ENCODE peak calls at places on chromosomes 6 and 20, in seven cellular contexts. One of them, this sample, is unnamed.

GRCh38 chr6:89400912-89401399 is 11.1 kb downstream of the RRAGD start:
- DNase-seq in IMR-90: no peak
- DNase-seq in lower lobe of right lung: no peak
- DNase-seq in psoas muscle: no peak
- DNase-seq in CD8-positive, alpha-beta T cell: no peak
- DNase-seq in ovary: no peak
- DNase-seq in heart right ventricle: no peak
- DNase-seq in this sample: no peak

GRCh38 chr6:56865081-56865875 is 89.6 kb upstream of the BEND6 start:
- DNase-seq in ovary: no peak
- DNase-seq in IMR-90: no peak
- DNase-seq in heart right ventricle: no peak
- DNase-seq in psoas muscle: no peak
- DNase-seq in CD8-positive, alpha-beta T cell: no peak
- DNase-seq in lower lobe of right lung: no peak
- DNase-seq in this sample: no peak

GRCh38 chr6:82687855-82688254 is 324.2 kb downstream of the TPBG start:
- DNase-seq in ovary: no peak
- DNase-seq in heart right ventricle: no peak
- DNase-seq in IMR-90: no peak
- DNase-seq in psoas muscle: no peak
- DNase-seq in CD8-positive, alpha-beta T cell: no peak
- DNase-seq in lower lobe of right lung: no peak
- DNase-seq in this sample: no peak

GRCh38 chr20:15475483-15475882 is 1097.8 kb downstream of the KIF16B start:
- DNase-seq in CD8-positive, alpha-beta T cell: no peak
- DNase-seq in heart right ventricle: peak; percentile 29
- DNase-seq in lower lobe of right lung: peak; percentile 54
- DNase-seq in IMR-90: no peak
- DNase-seq in psoas muscle: no peak
- DNase-seq in ovary: no peak
- DNase-seq in this sample: no peak

GRCh38 chr6:57262491-57262890 is 40.4 kb upstream of the RAB23 start:
- DNase-seq in ovary: peak; percentile 48
- DNase-seq in CD8-positive, alpha-beta T cell: no peak
- DNase-seq in psoas muscle: peak; percentile 78
- DNase-seq in lower lobe of right lung: no peak
- DNase-seq in heart right ventricle: peak; percentile 14
- DNase-seq in IMR-90: no peak
- DNase-seq in this sample: no peak

GRCh38 chr6:21341910-21342309 is 251.6 kb upstream of the SOX4 start:
- DNase-seq in CD8-positive, alpha-beta T cell: no peak
- DNase-seq in heart right ventricle: no peak
- DNase-seq in ovary: no peak
- DNase-seq in IMR-90: no peak
- DNase-seq in lower lobe of right lung: peak; percentile 58
- DNase-seq in psoas muscle: no peak
- DNase-seq in this sample: peak; percentile 70

GRCh38 chr6:43532201-43532600 is 15.3 kb downstream of the POLR1C start:
- DNase-seq in psoas muscle: no peak
- DNase-seq in ovary: no peak
- DNase-seq in heart right ventricle: no peak
- DNase-seq in lower lobe of right lung: no peak
- DNase-seq in IMR-90: peak; percentile 28
- DNase-seq in CD8-positive, alpha-beta T cell: no peak
- DNase-seq in this sample: no peak

GRCh38 chr6:14459315-14459714 is 341.7 kb downstream of the CD83 start:
- DNase-seq in heart right ventricle: no peak
- DNase-seq in ovary: no peak
- DNase-seq in psoas muscle: no peak
- DNase-seq in lower lobe of right lung: no peak
- DNase-seq in CD8-positive, alpha-beta T cell: no peak
- DNase-seq in IMR-90: peak; percentile 50
- DNase-seq in this sample: no peak

GRCh38 chr6:80457044-80457933 is 350.8 kb downstream of the BCKDHB start:
- DNase-seq in psoas muscle: peak; percentile 66
- DNase-seq in ovary: peak; percentile 68
- DNase-seq in lower lobe of right lung: peak; percentile 46
- DNase-seq in heart right ventricle: peak; percentile 66
- DNase-seq in CD8-positive, alpha-beta T cell: no peak
- DNase-seq in IMR-90: peak; percentile 98
- DNase-seq in this sample: no peak

GRCh38 chr20:57742506-57743180 is 32.8 kb upstream of the PMEPA1 start:
- DNase-seq in lower lobe of right lung: no peak
- DNase-seq in psoas muscle: no peak
- DNase-seq in ovary: no peak
- DNase-seq in CD8-positive, alpha-beta T cell: no peak
- DNase-seq in heart right ventricle: no peak
- DNase-seq in IMR-90: no peak
- DNase-seq in this sample: no peak

GRCh38 chr20:15449061-15449460 is 1111.6 kb upstream of the FLRT3 start:
- DNase-seq in heart right ventricle: no peak
- DNase-seq in IMR-90: no peak
- DNase-seq in ovary: no peak
- DNase-seq in lower lobe of right lung: no peak
- DNase-seq in psoas muscle: no peak
- DNase-seq in CD8-positive, alpha-beta T cell: no peak
- DNase-seq in this sample: no peak

GRCh38 chr6:158631678-158632537 is 12.6 kb downstream of the DYNLT1 start:
- DNase-seq in heart right ventricle: peak; percentile 81
- DNase-seq in lower lobe of right lung: no peak
- DNase-seq in psoas muscle: peak; percentile 84
- DNase-seq in ovary: peak; percentile 69
- DNase-seq in IMR-90: peak; percentile 97
- DNase-seq in CD8-positive, alpha-beta T cell: no peak
- DNase-seq in this sample: peak; percentile 86

GRCh38 chr6:122008105-122009100 is 391.0 kb upstream of the HSF2 start:
- DNase-seq in heart right ventricle: peak; percentile 66
- DNase-seq in psoas muscle: no peak
- DNase-seq in IMR-90: peak; percentile 42
- DNase-seq in ovary: no peak
- DNase-seq in lower lobe of right lung: no peak
- DNase-seq in CD8-positive, alpha-beta T cell: no peak
- DNase-seq in this sample: peak; percentile 84

GRCh38 chr6:107118976-107119375 is 3.7 kb upstream of the BEND3 start:
- DNase-seq in psoas muscle: no peak
- DNase-seq in lower lobe of right lung: no peak
- DNase-seq in IMR-90: no peak
- DNase-seq in heart right ventricle: no peak
- DNase-seq in CD8-positive, alpha-beta T cell: no peak
- DNase-seq in ovary: no peak
- DNase-seq in this sample: peak; percentile 23

GRCh38 chr6:117829594-117830319 is 77.3 kb upstream of the SLC35F1 start:
- DNase-seq in heart right ventricle: no peak
- DNase-seq in CD8-positive, alpha-beta T cell: no peak
- DNase-seq in lower lobe of right lung: no peak
- DNase-seq in ovary: no peak
- DNase-seq in psoas muscle: no peak
- DNase-seq in IMR-90: peak; percentile 30
- DNase-seq in this sample: peak; percentile 20

DNA sequence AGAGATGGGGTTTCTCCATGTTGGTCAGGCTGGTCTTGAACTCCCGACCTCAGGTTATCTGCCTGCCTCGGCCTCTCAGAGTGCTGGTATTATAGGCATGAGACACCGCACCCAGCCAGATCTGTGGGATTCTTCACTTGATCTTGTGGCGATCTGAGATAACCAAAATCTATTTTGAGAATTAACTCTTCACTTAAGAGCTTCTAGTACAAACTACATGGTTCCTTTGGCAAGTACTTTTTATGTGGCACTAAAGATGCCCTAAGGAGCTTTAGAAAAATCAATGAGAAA is 37.8 kb upstream of the TFB1M start:
- DNase-seq in heart right ventricle: no peak
- DNase-seq in ovary: no peak
- DNase-seq in IMR-90: no peak
- DNase-seq in lower lobe of right lung: no peak
- DNase-seq in psoas muscle: no peak
- DNase-seq in CD8-positive, alpha-beta T cell: no peak
- DNase-seq in this sample: no peak
- H3K9me3 ChIP-seq in heart right ventricle: peaks cover 9% of the 10 kb centered on the region
- H3K9me3 ChIP-seq in ovary: no peaks in the 10 kb centered on the region
- H3K9me3 ChIP-seq in IMR-90: peaks cover 6% of the 10 kb centered on the region
- H3K9me3 ChIP-seq in lower lobe of right lung: peaks cover 18% of the 10 kb centered on the region
- H3K9me3 ChIP-seq in psoas muscle: peaks cover 21% of the 10 kb centered on the region
- H3K9me3 ChIP-seq in CD8-positive, alpha-beta T cell: no peaks in the 10 kb centered on the region
- H3K9me3 ChIP-seq in this sample: no peaks in the 10 kb centered on the region

GRCh38 chr6:137190710-137191109 is 17.3 kb upstream of the IL22RA2 start:
- DNase-seq in ovary: no peak
- DNase-seq in CD8-positive, alpha-beta T cell: no peak
- DNase-seq in IMR-90: no peak
- DNase-seq in heart right ventricle: no peak
- DNase-seq in psoas muscle: no peak
- DNase-seq in lower lobe of right lung: no peak
- DNase-seq in this sample: no peak

GRCh38 chr6:137191670-137192069 is 18.2 kb upstream of the IL22RA2 start:
- DNase-seq in heart right ventricle: peak; percentile 37
- DNase-seq in psoas muscle: no peak
- DNase-seq in IMR-90: no peak
- DNase-seq in ovary: no peak
- DNase-seq in CD8-positive, alpha-beta T cell: no peak
- DNase-seq in lower lobe of right lung: no peak
- DNase-seq in this sample: no peak

GRCh38 chr6:137191238-137191637 is 17.8 kb upstream of the IL22RA2 start:
- DNase-seq in CD8-positive, alpha-beta T cell: no peak
- DNase-seq in IMR-90: no peak
- DNase-seq in lower lobe of right lung: no peak
- DNase-seq in heart right ventricle: no peak
- DNase-seq in ovary: no peak
- DNase-seq in psoas muscle: no peak
- DNase-seq in this sample: no peak

GRCh38 chr6:137185290-137185689 is 11.8 kb upstream of the IL22RA2 start:
- DNase-seq in psoas muscle: no peak
- DNase-seq in IMR-90: no peak
- DNase-seq in lower lobe of right lung: no peak
- DNase-seq in ovary: no peak
- DNase-seq in heart right ventricle: no peak
- DNase-seq in CD8-positive, alpha-beta T cell: no peak
- DNase-seq in this sample: no peak

GRCh38 chr6:137188855-137189254 is 15.4 kb upstream of the IL22RA2 start:
- DNase-seq in IMR-90: no peak
- DNase-seq in CD8-positive, alpha-beta T cell: no peak
- DNase-seq in psoas muscle: no peak
- DNase-seq in ovary: no peak
- DNase-seq in lower lobe of right lung: no peak
- DNase-seq in heart right ventricle: no peak
- DNase-seq in this sample: peak; percentile 7
- H3K9me3 ChIP-seq in IMR-90: peaks cover 11% of the 10 kb centered on the region
- H3K9me3 ChIP-seq in CD8-positive, alpha-beta T cell: no peaks in the 10 kb centered on the region
- H3K9me3 ChIP-seq in psoas muscle: peaks cover 19% of the 10 kb centered on the region
- H3K9me3 ChIP-seq in ovary: no peaks in the 10 kb centered on the region
- H3K9me3 ChIP-seq in lower lobe of right lung: peaks cover 27% of the 10 kb centered on the region
- H3K9me3 ChIP-seq in heart right ventricle: peaks cover 23% of the 10 kb centered on the region
- H3K9me3 ChIP-seq in this sample: peaks cover 3% of the 10 kb centered on the region

DNA sequence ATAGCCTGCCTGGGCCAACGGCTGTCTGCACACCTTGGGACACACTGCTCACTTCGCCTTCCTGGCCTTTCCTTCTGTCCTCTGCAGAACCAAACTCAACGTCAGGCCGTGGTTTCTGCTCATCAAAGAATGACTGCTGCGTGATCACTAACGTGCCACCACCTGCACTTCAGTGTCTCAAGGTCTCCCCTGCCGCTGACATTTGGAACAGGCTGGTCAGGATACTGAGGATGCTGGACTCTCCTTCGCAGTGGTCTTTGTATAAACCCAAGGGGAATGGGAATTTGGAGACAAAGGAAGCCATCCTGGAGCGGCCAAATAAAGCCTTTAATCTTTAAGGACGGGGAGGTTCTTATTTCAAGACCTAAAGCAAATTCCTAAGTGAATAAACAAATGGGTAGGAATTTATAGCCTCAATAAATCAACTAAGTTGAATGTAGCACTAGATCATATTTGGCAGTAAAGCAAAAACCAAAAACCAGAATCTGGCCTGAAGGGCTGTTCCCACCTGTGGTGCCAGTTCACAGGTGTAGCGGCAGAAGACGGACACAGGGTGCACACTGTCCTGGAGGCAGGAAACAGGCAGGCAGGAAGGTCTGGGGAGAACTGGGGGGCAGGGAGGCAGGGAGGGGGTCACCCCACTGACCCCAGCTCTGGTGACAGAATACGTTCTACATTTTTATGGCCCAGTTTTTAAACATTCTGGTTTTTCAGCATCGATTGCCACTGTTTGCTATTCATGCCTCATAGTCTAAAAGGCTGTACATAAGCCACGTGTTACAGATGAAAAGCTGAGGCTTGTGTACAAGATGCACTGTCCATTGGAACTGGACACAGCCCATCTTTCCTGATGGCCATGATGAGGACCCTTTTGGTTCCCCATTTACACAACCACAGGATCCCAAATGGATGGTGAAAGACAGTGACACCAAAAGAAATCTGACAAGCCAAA is 36.6 kb downstream of the ABHD12 start:
- DNase-seq in ovary: no peak
- DNase-seq in heart right ventricle: no peak
- DNase-seq in IMR-90: no peak
- DNase-seq in CD8-positive, alpha-beta T cell: no peak
- DNase-seq in psoas muscle: no peak
- DNase-seq in lower lobe of right lung: no peak
- DNase-seq in this sample: no peak
- H3K9me3 ChIP-seq in ovary: no peaks in the 10 kb centered on the region
- H3K9me3 ChIP-seq in heart right ventricle: no peaks in the 10 kb centered on the region
- H3K9me3 ChIP-seq in IMR-90: no peaks in the 10 kb centered on the region
- H3K9me3 ChIP-seq in CD8-positive, alpha-beta T cell: no peaks in the 10 kb centered on the region
- H3K9me3 ChIP-seq in psoas muscle: no peaks in the 10 kb centered on the region
- H3K9me3 ChIP-seq in lower lobe of right lung: no peaks in the 10 kb centered on the region
- H3K9me3 ChIP-seq in this sample: no peaks in the 10 kb centered on the region

DNA sequence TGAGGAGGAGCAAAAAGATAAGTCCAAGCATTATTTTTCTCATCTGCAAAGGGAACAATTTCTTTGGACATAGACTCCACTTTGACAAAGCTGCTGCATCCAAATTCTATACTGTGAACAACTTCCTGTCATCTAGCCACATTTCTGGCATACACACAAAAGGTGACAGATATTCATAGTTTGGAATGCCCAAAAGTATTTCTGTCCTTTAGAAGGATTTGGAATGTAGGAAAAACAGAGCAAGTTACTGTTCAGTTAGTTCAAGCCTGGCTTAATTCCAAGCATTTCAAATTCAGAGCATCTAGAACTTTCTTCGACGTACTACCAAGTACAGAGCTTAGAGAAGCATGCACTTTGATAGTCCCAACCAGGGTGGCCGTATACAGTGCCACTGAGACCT is 134.0 kb downstream of the PDE7B start:
- DNase-seq in IMR-90: no peak
- DNase-seq in heart right ventricle: no peak
- DNase-seq in CD8-positive, alpha-beta T cell: no peak
- DNase-seq in lower lobe of right lung: no peak
- DNase-seq in ovary: no peak
- DNase-seq in psoas muscle: no peak
- DNase-seq in this sample: peak; percentile 60
- H3K9me3 ChIP-seq in IMR-90: no peaks in the 10 kb centered on the region
- H3K9me3 ChIP-seq in heart right ventricle: no peaks in the 10 kb centered on the region
- H3K9me3 ChIP-seq in CD8-positive, alpha-beta T cell: no peaks in the 10 kb centered on the region
- H3K9me3 ChIP-seq in lower lobe of right lung: no peaks in the 10 kb centered on the region
- H3K9me3 ChIP-seq in ovary: no peaks in the 10 kb centered on the region
- H3K9me3 ChIP-seq in psoas muscle: no peaks in the 10 kb centered on the region
- H3K9me3 ChIP-seq in this sample: no peaks in the 10 kb centered on the region